ENCODE peak calls at places on chromosome 6, in seven cellular contexts. W is fibroblast of pulmonary artery, I is neural progenitor cell, G is putamen, Q is hippocampal formation, A is NCI-H1417, V is HS-5. P is an unnamed sample.

GRCh38 chr6:5547571-5547970 is 286.3 kb downstream of the FARS2 start:
- DNase-seq in I (no peak), G (peak), Q (no peak), V (no peak), A (no peak), W (no peak), P (no peak)

GRCh38 chr6:106377061-106377540 is 16.6 kb downstream of the CRYBG1 start:
- DNase-seq in I (no peak), Q (no peak), W (peak), V (no peak), A (no peak), G (no peak), P (no peak)

GRCh38 chr6:64736421-64736950 is 970.5 kb downstream of the EYS start:
- DNase-seq in G (no peak), I (no peak), W (peak), Q (no peak), V (no peak), A (no peak), P (no peak)

GRCh38 chr6:56954389-56955170 is at the start of gene BEND6:
- DNase-seq in Q (peak), W (peak), V (no peak), I (peak), G (peak), A (peak), P (peak)

GRCh38 chr6:159935065-159935464 is 33.8 kb upstream of the IGF2R start:
- DNase-seq in V (no peak), G (no peak), A (no peak), Q (no peak), I (no peak), W (peak), P (no peak)

GRCh38 chr6:9140861-9141534 is 705.7 kb upstream of the SLC35B3 start:
- DNase-seq in Q (no peak), W (peak), G (no peak), V (no peak), I (no peak), A (peak), P (no peak)

GRCh38 chr6:38221236-38221635 is 401.7 kb downstream of the ZFAND3 start:
- DNase-seq in Q (no peak), W (no peak), G (no peak), V (no peak), A (no peak), I (no peak), P (no peak)

GRCh38 chr6:168996106-168996505 is 257.5 kb downstream of the THBS2 start:
- DNase-seq in G (no peak), Q (no peak), A (no peak), V (no peak), W (no peak), I (no peak), P (no peak)

GRCh38 chr6:23611776-23612381 is 514.1 kb upstream of the NRSN1 start:
- DNase-seq in V (no peak), I (no peak), A (no peak), W (no peak), G (no peak), Q (no peak), P (peak)

GRCh38 chr6:169450097-169450496 is 196.5 kb upstream of the THBS2 start:
- DNase-seq in A (no peak), V (no peak), W (no peak), Q (no peak), I (peak), G (no peak), P (peak)